ENCODE peak calls at places on chromosomes 5 and 9, in five cellular contexts. One of them, this sample, is unnamed.

GRCh38 chr5:41637869-41638268 is 127.5 kb upstream of the PLCXD3 start:
- DNase-seq in stimulated activated CD8-positive, alpha-beta memory T cell treated with anti-CD3 and anti-CD28 coated beads, Interleukin-15, amount 100 ng/mL, for 24 hours: no peak
- DNase-seq in activated T-helper 9 cell treated with anti-CD3 and anti-CD28 coated beads, Interleukin-2, amount 50 U/mL, for 16 hours: no peak
- DNase-seq in CD8-positive, alpha-beta T cell: no peak
- DNase-seq in naive thymus-derived CD4-positive, alpha-beta T cell: no peak
- DNase-seq in this sample: no peak

GRCh38 chr5:160539431-160539830 is 117.8 kb downstream of the PTTG1 start:
- DNase-seq in stimulated activated CD8-positive, alpha-beta memory T cell treated with anti-CD3 and anti-CD28 coated beads, Interleukin-15, amount 100 ng/mL, for 24 hours: peak
- DNase-seq in activated T-helper 9 cell treated with anti-CD3 and anti-CD28 coated beads, Interleukin-2, amount 50 U/mL, for 16 hours: no peak
- DNase-seq in CD8-positive, alpha-beta T cell: no peak
- DNase-seq in naive thymus-derived CD4-positive, alpha-beta T cell: no peak
- DNase-seq in this sample: no peak

GRCh38 chr5:998975-999501 is 9.6 kb upstream of the NKD2 start:
- DNase-seq in stimulated activated CD8-positive, alpha-beta memory T cell treated with anti-CD3 and anti-CD28 coated beads, Interleukin-15, amount 100 ng/mL, for 24 hours: no peak
- DNase-seq in activated T-helper 9 cell treated with anti-CD3 and anti-CD28 coated beads, Interleukin-2, amount 50 U/mL, for 16 hours: no peak
- DNase-seq in CD8-positive, alpha-beta T cell: no peak
- DNase-seq in naive thymus-derived CD4-positive, alpha-beta T cell: no peak
- DNase-seq in this sample: no peak

GRCh38 chr5:142446131-142446959 is 121.5 kb upstream of the SPRY4 start:
- DNase-seq in stimulated activated CD8-positive, alpha-beta memory T cell treated with anti-CD3 and anti-CD28 coated beads, Interleukin-15, amount 100 ng/mL, for 24 hours: no peak
- DNase-seq in activated T-helper 9 cell treated with anti-CD3 and anti-CD28 coated beads, Interleukin-2, amount 50 U/mL, for 16 hours: no peak
- DNase-seq in CD8-positive, alpha-beta T cell: no peak
- DNase-seq in naive thymus-derived CD4-positive, alpha-beta T cell: no peak
- DNase-seq in this sample: peak

GRCh38 chr9:89881431-89881830 is 276.6 kb downstream of the GADD45G start:
- DNase-seq in stimulated activated CD8-positive, alpha-beta memory T cell treated with anti-CD3 and anti-CD28 coated beads, Interleukin-15, amount 100 ng/mL, for 24 hours: no peak
- DNase-seq in activated T-helper 9 cell treated with anti-CD3 and anti-CD28 coated beads, Interleukin-2, amount 50 U/mL, for 16 hours: no peak
- DNase-seq in CD8-positive, alpha-beta T cell: no peak
- DNase-seq in naive thymus-derived CD4-positive, alpha-beta T cell: no peak
- DNase-seq in this sample: no peak

GRCh38 chr9:84343111-84343521 is 2.6 kb upstream of the SLC28A3 start:
- DNase-seq in stimulated activated CD8-positive, alpha-beta memory T cell treated with anti-CD3 and anti-CD28 coated beads, Interleukin-15, amount 100 ng/mL, for 24 hours: no peak
- DNase-seq in activated T-helper 9 cell treated with anti-CD3 and anti-CD28 coated beads, Interleukin-2, amount 50 U/mL, for 16 hours: no peak
- DNase-seq in CD8-positive, alpha-beta T cell: no peak
- DNase-seq in naive thymus-derived CD4-positive, alpha-beta T cell: no peak
- DNase-seq in this sample: no peak

GRCh38 chr5:31941356-31941755 is 232.8 kb downstream of the GOLPH3 start:
- DNase-seq in stimulated activated CD8-positive, alpha-beta memory T cell treated with anti-CD3 and anti-CD28 coated beads, Interleukin-15, amount 100 ng/mL, for 24 hours: no peak
- DNase-seq in activated T-helper 9 cell treated with anti-CD3 and anti-CD28 coated beads, Interleukin-2, amount 50 U/mL, for 16 hours: no peak
- DNase-seq in CD8-positive, alpha-beta T cell: no peak
- DNase-seq in naive thymus-derived CD4-positive, alpha-beta T cell: no peak
- DNase-seq in this sample: no peak

GRCh38 chr5:138950411-138951011 is 75.4 kb upstream of the LRRTM2 start:
- DNase-seq in stimulated activated CD8-positive, alpha-beta memory T cell treated with anti-CD3 and anti-CD28 coated beads, Interleukin-15, amount 100 ng/mL, for 24 hours: no peak
- DNase-seq in activated T-helper 9 cell treated with anti-CD3 and anti-CD28 coated beads, Interleukin-2, amount 50 U/mL, for 16 hours: no peak
- DNase-seq in CD8-positive, alpha-beta T cell: no peak
- DNase-seq in naive thymus-derived CD4-positive, alpha-beta T cell: no peak
- DNase-seq in this sample: no peak

GRCh38 chr5:137061382-137061781 is 437.7 kb downstream of the SPOCK1 start:
- DNase-seq in stimulated activated CD8-positive, alpha-beta memory T cell treated with anti-CD3 and anti-CD28 coated beads, Interleukin-15, amount 100 ng/mL, for 24 hours: no peak
- DNase-seq in activated T-helper 9 cell treated with anti-CD3 and anti-CD28 coated beads, Interleukin-2, amount 50 U/mL, for 16 hours: no peak
- DNase-seq in CD8-positive, alpha-beta T cell: no peak
- DNase-seq in naive thymus-derived CD4-positive, alpha-beta T cell: no peak
- DNase-seq in this sample: no peak

GRCh38 chr5:96816991-96817390 is 9.2 kb upstream of the ERAP1 start:
- DNase-seq in stimulated activated CD8-positive, alpha-beta memory T cell treated with anti-CD3 and anti-CD28 coated beads, Interleukin-15, amount 100 ng/mL, for 24 hours: no peak
- DNase-seq in activated T-helper 9 cell treated with anti-CD3 and anti-CD28 coated beads, Interleukin-2, amount 50 U/mL, for 16 hours: no peak
- DNase-seq in CD8-positive, alpha-beta T cell: no peak
- DNase-seq in naive thymus-derived CD4-positive, alpha-beta T cell: no peak
- DNase-seq in this sample: no peak

GRCh38 chr5:104913840-104914239 is 1351.3 kb upstream of the NUDT12 start:
- DNase-seq in stimulated activated CD8-positive, alpha-beta memory T cell treated with anti-CD3 and anti-CD28 coated beads, Interleukin-15, amount 100 ng/mL, for 24 hours: no peak
- DNase-seq in activated T-helper 9 cell treated with anti-CD3 and anti-CD28 coated beads, Interleukin-2, amount 50 U/mL, for 16 hours: no peak
- DNase-seq in CD8-positive, alpha-beta T cell: no peak
- DNase-seq in naive thymus-derived CD4-positive, alpha-beta T cell: no peak
- DNase-seq in this sample: no peak

GRCh38 chr5:52996966-52997365 is 7.8 kb downstream of the ITGA2 start:
- DNase-seq in stimulated activated CD8-positive, alpha-beta memory T cell treated with anti-CD3 and anti-CD28 coated beads, Interleukin-15, amount 100 ng/mL, for 24 hours: no peak
- DNase-seq in activated T-helper 9 cell treated with anti-CD3 and anti-CD28 coated beads, Interleukin-2, amount 50 U/mL, for 16 hours: no peak
- DNase-seq in CD8-positive, alpha-beta T cell: no peak
- DNase-seq in naive thymus-derived CD4-positive, alpha-beta T cell: no peak
- DNase-seq in this sample: no peak

GRCh38 chr5:133450311-133450710 is 162.0 kb downstream of the FSTL4 start:
- DNase-seq in stimulated activated CD8-positive, alpha-beta memory T cell treated with anti-CD3 and anti-CD28 coated beads, Interleukin-15, amount 100 ng/mL, for 24 hours: no peak
- DNase-seq in activated T-helper 9 cell treated with anti-CD3 and anti-CD28 coated beads, Interleukin-2, amount 50 U/mL, for 16 hours: no peak
- DNase-seq in CD8-positive, alpha-beta T cell: no peak
- DNase-seq in naive thymus-derived CD4-positive, alpha-beta T cell: no peak
- DNase-seq in this sample: no peak

This sample was measured in fibroblast of mammary gland.